ENCODE peak calls at places on chromosomes 5 and 9, in five cellular contexts. E, T, Z, B and J are unnamed samples.

GRCh38 chr9:130576176-130576575 is 3.2 kb upstream of the FUBP3 start:
- DNase-seq in Z (no peak), T (no peak), B (no peak), E (no peak), J (no peak)

GRCh38 chr9:87063883-87064282 is 116.6 kb upstream of the GAS1 start:
- DNase-seq in E (no peak), B (no peak), Z (no peak), T (no peak), J (no peak)

GRCh38 chr9:136494531-136495215 is 11.8 kb upstream of the SEC16A start:
- DNase-seq in E (no peak), T (peak), Z (no peak), B (no peak), J (no peak)

GRCh38 chr5:138843789-138844461 is 31.2 kb downstream of the LRRTM2 start:
- DNase-seq in T (no peak), Z (no peak), E (no peak), B (no peak), J (no peak)

GRCh38 chr9:134639994-134640393 is 1.6 kb upstream of the COL5A1 start:
- DNase-seq in B (no peak), T (no peak), Z (no peak), E (no peak), J (peak)

GRCh38 chr5:76617675-76618074 is 5.5 kb downstream of the F2RL2 start:
- DNase-seq in Z (no peak), E (no peak), B (no peak), T (no peak), J (no peak)

GRCh38 chr5:131814990-131815389 is 18.2 kb upstream of the FNIP1 start:
- DNase-seq in Z (no peak), T (no peak), E (no peak), B (no peak), J (no peak)

GRCh38 chr5:102483736-102484135 is 15.1 kb downstream of the SLCO6A1 start:
- DNase-seq in T (no peak), B (no peak), Z (no peak), E (no peak), J (no peak)

GRCh38 chr5:158756873-158757272 is 342.8 kb downstream of the EBF1 start:
- DNase-seq in B (no peak), E (no peak), T (no peak), Z (no peak), J (peak)
- TF ChIP-seq CTCF in B (no peak), E (no peak), T (no peak), Z (peak), J (peak)

DNA sequence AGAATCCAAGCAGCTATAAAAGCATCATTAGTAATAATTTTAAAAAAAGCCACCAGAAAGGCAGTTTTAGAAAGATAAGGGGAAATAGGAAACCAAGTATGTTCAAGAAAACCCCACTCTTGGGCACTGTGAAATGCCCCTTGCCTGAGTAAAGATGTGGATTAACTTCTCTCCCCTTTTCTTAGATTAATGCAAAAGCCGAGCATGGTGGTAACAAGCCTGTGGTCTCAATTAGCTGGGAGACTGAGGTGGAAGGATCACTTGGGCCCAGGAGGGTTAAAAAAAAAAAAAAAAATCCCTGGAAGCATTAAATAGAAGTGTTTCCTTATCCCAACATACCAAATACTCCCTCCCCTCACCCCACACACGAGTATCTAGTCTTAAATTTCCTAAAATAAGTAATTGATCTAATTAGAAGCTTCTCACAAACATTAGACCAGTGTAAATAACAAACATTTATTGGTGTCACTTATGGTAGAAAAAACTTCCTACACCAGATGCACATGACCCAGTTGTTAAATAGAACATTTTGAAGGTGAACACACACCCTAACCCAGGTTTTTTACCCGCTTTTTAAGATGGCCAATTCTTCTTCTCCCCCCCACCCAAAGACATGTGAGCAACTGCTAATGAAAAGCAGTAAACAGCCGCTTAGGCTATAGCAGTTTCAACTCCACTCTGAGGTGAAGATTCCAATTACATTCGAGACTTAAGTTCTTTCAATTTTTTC is 5.2 kb downstream of the HSPA5 start:
- DNase-seq in T (no peak), B (no peak), E (no peak), Z (no peak), J (no peak)
- H3K4me3 ChIP-seq in T (peak), B (peak), E (no peak), Z (peak), J (peak)

GRCh38 chr9:3893519-3893918 is 367.7 kb upstream of the RFX3 start:
- DNase-seq in T (no peak), E (no peak), Z (no peak), B (no peak), J (no peak)
- TF ChIP-seq CTCF in T (no peak), E (no peak), Z (no peak), B (no peak), J (peak)

GRCh38 chr9:128370367-128370751 is 815 bp upstream of the URM1 start:
- DNase-seq in Z (no peak), E (no peak), B (no peak), T (no peak), J (no peak)
- H3K4me3 ChIP-seq in Z (peak), E (peak), B (peak), T (peak), J (peak)

GRCh38 chr9:109560470-109561132 is 62.5 kb upstream of the PTPN3 start:
- DNase-seq in T (no peak), E (no peak), Z (no peak), B (peak), J (peak)
- TF ChIP-seq CTCF in T (no peak), E (no peak), Z (no peak), B (peak), J (peak)

DNA sequence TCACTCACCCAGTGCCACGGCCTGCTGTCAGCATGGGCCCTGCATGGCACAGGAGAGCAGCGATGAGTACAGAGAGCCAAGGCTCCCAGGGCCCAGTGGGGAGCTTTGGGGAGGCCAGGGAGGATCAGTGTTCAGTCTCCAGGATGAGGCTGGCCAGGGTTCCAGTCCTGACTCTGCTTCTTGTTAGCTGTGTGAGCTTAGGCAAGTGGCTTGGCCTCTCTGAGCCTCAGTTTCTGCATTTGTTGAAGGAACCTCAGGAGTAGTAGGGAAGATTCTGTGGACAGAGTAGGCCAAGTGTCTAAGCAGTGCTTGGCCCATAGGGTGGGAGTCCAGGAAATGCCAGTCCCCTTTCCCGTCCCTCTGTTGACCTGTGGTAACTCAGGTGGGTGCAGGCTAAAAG is 39.5 kb downstream of the ERGIC1 start:
- DNase-seq in B (no peak), E (no peak), T (no peak), Z (no peak), J (no peak)
- H3K4me3 ChIP-seq in B (peak), E (no peak), T (no peak), Z (no peak), J (no peak)

GRCh38 chr5:168992687-168993086 is 308.3 kb downstream of the SLIT3 start:
- DNase-seq in E (no peak), B (no peak), T (no peak), Z (peak), J (peak)
- TF ChIP-seq CTCF in E (no peak), B (no peak), T (peak), Z (peak), J (peak)

GRCh38 chr5:72557576-72558336 is 50.5 kb upstream of the ZNF366 start:
- DNase-seq in E (no peak), B (no peak), T (no peak), Z (no peak), J (no peak)

GRCh38 chr5:72555871-72556270 is 48.7 kb upstream of the ZNF366 start:
- DNase-seq in T (no peak), E (no peak), Z (peak), B (no peak), J (no peak)

GRCh38 chr5:72558383-72558782 is 51.2 kb upstream of the ZNF366 start:
- DNase-seq in Z (peak), B (no peak), T (no peak), E (no peak), J (peak)

GRCh38 chr5:72556351-72557146 is 49.3 kb upstream of the ZNF366 start:
- DNase-seq in B (peak), Z (peak), E (peak), T (peak), J (peak)

DNA sequence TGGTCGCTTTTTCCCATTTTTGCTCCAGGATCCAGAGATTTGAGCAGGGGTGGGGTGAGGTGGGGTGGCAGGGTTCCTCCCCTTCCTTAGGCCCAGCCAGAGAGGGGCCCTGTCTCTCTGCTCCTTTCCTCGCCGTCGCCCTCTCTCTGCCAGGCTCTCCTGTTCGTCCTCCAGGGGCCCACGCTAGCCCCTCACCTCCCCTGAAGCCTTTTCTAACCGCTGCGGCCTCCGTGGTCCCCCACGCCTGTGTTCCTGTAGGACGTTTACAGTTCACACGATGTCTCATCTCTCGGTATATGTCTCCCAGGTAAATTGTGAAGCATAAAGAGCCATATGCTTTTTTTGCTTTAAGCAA is 49.9 kb upstream of the ZNF366 start:
- DNase-seq in E (no peak), B (no peak), T (no peak), Z (no peak), J (no peak)
- H3K4me3 ChIP-seq in E (peak), B (peak), T (peak), Z (peak), J (no peak)

GRCh38 chr9:96176901-96177718 is 124.9 kb downstream of the HSD17B3 start:
- DNase-seq in B (no peak), Z (no peak), E (no peak), T (peak), J (peak)
- TF ChIP-seq CTCF in B (no peak), Z (no peak), E (no peak), T (peak), J (peak)